ENCODE peak calls at places on chromosomes 12 and 14, in seven cellular contexts. L, D, B, U, P, H and F are unnamed samples.

GRCh38 chr12:122886851-122887816 is 8.8 kb downstream of the VPS37B start:
- DNase-seq in B (peak; percentile 57), D (peak; percentile 98), H (no peak), U (no peak), P (no peak), L (no peak), F (no peak)

GRCh38 chr12:94134226-94134795 is 14.1 kb upstream of the PLXNC1 start:
- DNase-seq in H (no peak), P (no peak), D (peak; percentile 57), U (no peak), B (no peak), L (no peak), F (no peak)

GRCh38 chr14:72049462-72049861 is 117.2 kb downstream of the RGS6 start:
- DNase-seq in D (no peak), P (no peak), H (peak; percentile 14), U (no peak), L (no peak), B (no peak), F (no peak)

GRCh38 chr12:78585132-78585531 is 279.4 kb upstream of the SYT1 start:
- DNase-seq in H (no peak), D (no peak), P (no peak), B (no peak), L (no peak), U (no peak), F (no peak)

GRCh38 chr14:60656755-60657608 is 7.7 kb upstream of the SIX1 start:
- DNase-seq in B (peak; percentile 36), H (no peak), P (no peak), D (peak; percentile 43), L (peak; percentile 69), U (peak; percentile 31), F (peak; percentile 59)

GRCh38 chr14:104801284-104802119 is 601 bp downstream of the ZBTB42 start:
- DNase-seq in D (no peak), B (peak; percentile 72), P (no peak), U (no peak), H (no peak), L (peak; percentile 71), F (no peak)

GRCh38 chr12:54052745-54053624 is 650 bp upstream of the HOXC4 start:
- DNase-seq in L (no peak), P (no peak), B (no peak), U (no peak), D (peak; percentile 62), H (no peak), F (no peak)

GRCh38 chr14:74504874-74505617 is 11.5 kb downstream of the ISCA2 start:
- DNase-seq in H (no peak), D (no peak), L (no peak), P (no peak), U (no peak), B (no peak), F (peak; percentile 6)

GRCh38 chr14:87457727-87458126 is 535.3 kb downstream of the GALC start:
- DNase-seq in D (no peak), P (no peak), U (no peak), H (no peak), B (no peak), L (no peak), F (no peak)

GRCh38 chr12:23259558-23259957 is 634.6 kb downstream of the ETNK1 start:
- DNase-seq in D (no peak), U (no peak), P (no peak), H (no peak), L (no peak), B (no peak), F (no peak)

GRCh38 chr14:61077946-61078738 is 97.1 kb downstream of the SLC38A6 start:
- DNase-seq in D (no peak), B (no peak), U (no peak), H (no peak), L (no peak), P (no peak), F (no peak)

GRCh38 chr14:69153848-69154208 is 909 bp upstream of the DCAF5 start:
- DNase-seq in H (no peak), D (no peak), L (no peak), U (peak; percentile 26), P (no peak), B (peak; percentile 53), F (peak; percentile 47)

GRCh38 chr14:94748667-94749347 is 21.1 kb downstream of the GSC start:
- DNase-seq in D (peak; percentile 18), U (no peak), B (peak; percentile 50), L (no peak), H (no peak), P (no peak), F (peak; percentile 56)

GRCh38 chr14:21686468-21686867 is 12.8 kb upstream of the OR4E1 start:
- DNase-seq in H (no peak), D (no peak), P (no peak), U (no peak), B (no peak), L (no peak), F (no peak)

GRCh38 chr12:28884861-28885260 is 264.2 kb upstream of the FAR2 start:
- DNase-seq in D (no peak), B (no peak), L (no peak), P (no peak), H (no peak), U (no peak), F (no peak)

GRCh38 chr14:99065551-99065950 is 206.4 kb downstream of the BCL11B start:
- DNase-seq in H (no peak), B (no peak), P (no peak), D (no peak), L (no peak), U (no peak), F (no peak)

GRCh38 chr14:61472801-61473376 is 151.5 kb downstream of the PRKCH start:
- DNase-seq in B (no peak), P (no peak), D (no peak), L (no peak), U (no peak), H (peak; percentile 59), F (no peak)

GRCh38 chr14:41609704-41610183 is 3.1 kb downstream of the LRFN5 start:
- DNase-seq in P (no peak), L (no peak), D (no peak), H (no peak), B (no peak), U (peak; percentile 29), F (peak; percentile 54)

GRCh38 chr14:100118377-100119011 is 41.0 kb downstream of the DEGS2 start:
- DNase-seq in B (no peak), U (no peak), H (no peak), L (no peak), P (no peak), D (no peak), F (no peak)

GRCh38 chr12:53044052-53044581 is 5.7 kb upstream of the TNS2 start:
- DNase-seq in B (no peak), U (peak; percentile 31), P (peak; percentile 40), D (no peak), L (no peak), H (no peak), F (peak; percentile 46)

GRCh38 chr12:117596968-117597367 is 235.5 kb upstream of the NOS1 start:
- DNase-seq in D (peak; percentile 5), B (no peak), U (no peak), P (no peak), H (no peak), L (no peak), F (no peak)

GRCh38 chr14:68074765-68075381 is 255.3 kb downstream of the RAD51B start:
- DNase-seq in U (no peak), L (no peak), H (no peak), P (no peak), D (no peak), B (no peak), F (no peak)

GRCh38 chr12:2960996-2961616 is 1.9 kb downstream of the TEAD4 start:
- DNase-seq in L (no peak), H (no peak), D (peak; percentile 13), B (no peak), P (no peak), U (no peak), F (no peak)

GRCh38 chr12:62347922-62348650 is 87.9 kb downstream of the USP15 start:
- DNase-seq in U (no peak), P (no peak), H (no peak), L (no peak), D (peak; percentile 22), B (no peak), F (no peak)

GRCh38 chr14:62002636-62003035 is 240.4 kb downstream of the SNAPC1 start:
- DNase-seq in B (no peak), U (no peak), H (no peak), L (no peak), P (no peak), D (peak; percentile 40), F (no peak)

GRCh38 chr12:53786411-53786810 is 34.6 kb upstream of the CISTR start:
- DNase-seq in L (no peak), D (no peak), P (no peak), B (no peak), U (no peak), H (no peak), F (no peak)

GRCh38 chr12:116333402-116333801 is 55.9 kb upstream of the MED13L start:
- DNase-seq in L (no peak), P (no peak), H (no peak), D (no peak), B (no peak), U (no peak), F (no peak)

GRCh38 chr14:50222061-50222613 is 9.2 kb downstream of the SOS2 start:
- DNase-seq in H (no peak), P (no peak), L (no peak), U (no peak), D (no peak), B (no peak), F (no peak)

GRCh38 chr14:60618200-60618599 is 31.1 kb downstream of the SIX1 start:
- DNase-seq in H (no peak), D (no peak), B (no peak), U (no peak), L (no peak), P (no peak), F (no peak)

GRCh38 chr12:49843871-49844437 is 1.0 kb upstream of the BCDIN3D start:
- DNase-seq in L (no peak), H (no peak), D (no peak), U (no peak), P (no peak), B (no peak), F (no peak)

GRCh38 chr14:96586921-96587822 is 85.0 kb downstream of the PAPOLA start:
- DNase-seq in B (no peak), U (no peak), D (no peak), H (no peak), L (no peak), P (no peak), F (no peak)

GRCh38 chr14:50347521-50347920 is 35.4 kb downstream of the DMAC2L start:
- DNase-seq in D (peak; percentile 79), U (no peak), L (no peak), P (no peak), H (no peak), B (peak; percentile 27), F (no peak)

GRCh38 chr12:100249936-100250335 is 16.9 kb downstream of the DEPDC4 start:
- DNase-seq in D (no peak), B (no peak), U (no peak), L (no peak), P (no peak), H (no peak), F (no peak)

GRCh38 chr12:121719926-121720414 is 7.4 kb downstream of the TMEM120B start:
- DNase-seq in P (no peak), D (peak; percentile 92), H (no peak), B (no peak), L (no peak), U (peak; percentile 42), F (no peak)

GRCh38 chr14:20093442-20093841 is 17.1 kb upstream of the OR4K17 start:
- DNase-seq in P (no peak), H (no peak), L (no peak), U (no peak), D (no peak), B (no peak), F (no peak)

GRCh38 chr14:21978184-21978998 is 304.8 kb upstream of the OR4E1 start:
- DNase-seq in H (peak; percentile 36), B (peak; percentile 20), L (peak; percentile 51), P (no peak), U (peak; percentile 19), D (peak; percentile 19), F (no peak)

GRCh38 chr12:67909091-67909531 is 80.1 kb upstream of the IFNG-AS1 start:
- DNase-seq in B (no peak), D (peak; percentile 95), H (no peak), U (no peak), P (no peak), L (no peak), F (no peak)

GRCh38 chr12:27257104-27257848 is 13.2 kb downstream of the STK38L start:
- DNase-seq in B (no peak), L (no peak), H (no peak), D (no peak), U (no peak), P (no peak), F (no peak)